ENCODE peak calls at places on chromosome 22, in seven cellular contexts. S is hepatocyte; C is tibial artery; V is stimulated activated naive CD4-positive, alpha-beta T cell treated with Interleukin-2 at 50 U/mL for 16 hours; I is GM12865; W is H54; Z is IMR-90. E is an unnamed sample.

GRCh38 chr22:17741866-17742527 is 32.3 kb downstream of the BID start:
- DNase-seq in I (no peak), C (no peak), W (no peak), V (no peak), S (no peak), Z (no peak), E (no peak)

GRCh38 chr22:30270841-30271240 is 4.2 kb upstream of the OSM start:
- DNase-seq in Z (peak), I (no peak), C (peak), W (no peak), S (no peak), V (no peak), E (no peak)

GRCh38 chr22:21642584-21643448 is 714 bp downstream of the SDF2L1 start:
- DNase-seq in C (no peak), I (peak), W (no peak), S (peak), Z (peak), V (peak), E (no peak)

GRCh38 chr22:48264586-48264985 is 1502.1 kb downstream of the TBC1D22A start:
- DNase-seq in S (no peak), Z (no peak), I (no peak), W (no peak), V (no peak), C (no peak), E (no peak)

GRCh38 chr22:27794244-27794643 is 7.3 kb downstream of the MN1 start:
- DNase-seq in S (no peak), W (no peak), V (no peak), I (no peak), Z (no peak), C (no peak), E (no peak)

GRCh38 chr22:47275479-47276218 is 513.2 kb downstream of the TBC1D22A start:
- DNase-seq in V (no peak), W (peak), Z (no peak), C (no peak), S (no peak), I (no peak), E (no peak)

GRCh38 chr22:37244922-37245722 is 1.1 kb upstream of the RAC2 start:
- DNase-seq in V (no peak), Z (no peak), W (no peak), S (no peak), C (no peak), I (peak), E (no peak)

GRCh38 chr22:47294222-47294532 is 531.7 kb downstream of the TBC1D22A start:
- DNase-seq in W (peak), I (no peak), Z (peak), S (no peak), V (no peak), C (no peak), E (no peak)

GRCh38 chr22:50683086-50683993 is 10.7 kb downstream of the SHANK3 start:
- DNase-seq in I (no peak), S (peak), C (no peak), V (no peak), Z (no peak), W (no peak), E (no peak)

GRCh38 chr22:27993201-27993635 is 74.2 kb upstream of the PITPNB start:
- DNase-seq in S (no peak), C (peak), W (no peak), I (no peak), Z (no peak), V (no peak), E (no peak)

GRCh38 chr22:27952091-27952490 is 33.0 kb upstream of the PITPNB start:
- DNase-seq in W (no peak), I (no peak), V (no peak), C (no peak), S (no peak), Z (peak), E (no peak)

GRCh38 chr22:24289781-24290181 is 19.1 kb downstream of the SPECC1L start:
- DNase-seq in S (no peak), I (peak), W (no peak), C (no peak), V (no peak), Z (no peak), E (no peak)

GRCh38 chr22:37781434-37782059 is 26.2 kb upstream of the GCAT start:
- DNase-seq in V (no peak), I (no peak), W (no peak), S (no peak), Z (peak), C (no peak), E (no peak)

GRCh38 chr22:30596886-30597285 is 5.2 kb upstream of the PES1 start:
- DNase-seq in C (no peak), W (no peak), Z (no peak), I (no peak), V (no peak), S (no peak), E (no peak)

GRCh38 chr22:22710719-22711531 is 66.5 kb downstream of the GGTLC2 start:
- DNase-seq in W (peak), S (peak), I (peak), V (peak), C (peak), Z (peak), E (no peak)

GRCh38 chr22:42299586-42300285 is 29.3 kb upstream of the TCF20 start:
- DNase-seq in C (no peak), S (peak), Z (no peak), I (peak), V (peak), W (no peak), E (no peak)

E was measured in GM19239.